ENCODE peak calls at places on chromosomes 13 and 19, in eight cellular contexts. A is fibroblast of lung, T is fibroblast of mammary gland, J is AG04450, R is body of pancreas, Q is dorsolateral prefrontal cortex, O is tibial artery, P is cardiac fibroblast. C is an unnamed sample.

GRCh38 chr13:65971541-65971940 is 1258.6 kb downstream of the PCDH9 start:
- DNase-seq in O (no peak), P (no peak), T (no peak), A (no peak), J (no peak), R (no peak), Q (peak), C (no peak)

GRCh38 chr13:87954116-87954515 is 282.9 kb downstream of the SLITRK5 start:
- DNase-seq in T (peak), O (no peak), J (no peak), Q (no peak), R (no peak), A (peak), P (peak), C (no peak)

GRCh38 chr13:76884571-76885202 is 1.5 kb downstream of the KCTD12 start:
- DNase-seq in T (peak), O (no peak), R (no peak), A (peak), Q (no peak), J (no peak), P (peak), C (no peak)

GRCh38 chr19:2014731-2015610 is 543 bp downstream of the BTBD2 start:
- DNase-seq in P (no peak), A (no peak), T (no peak), R (no peak), J (no peak), Q (no peak), O (peak), C (no peak)

GRCh38 chr13:23159205-23159586 is 21.6 kb upstream of the SGCG start:
- DNase-seq in J (no peak), P (peak), A (peak), O (no peak), T (peak), R (peak), Q (peak), C (no peak)

GRCh38 chr13:46134961-46135522 is 30.2 kb upstream of the CPB2 start:
- DNase-seq in Q (no peak), T (no peak), O (no peak), P (no peak), J (no peak), A (peak), R (peak), C (no peak)

GRCh38 chr13:97395437-97396136 is 38.4 kb upstream of the RAP2A start:
- DNase-seq in T (peak), Q (no peak), O (no peak), A (peak), J (no peak), R (no peak), P (peak), C (no peak)

GRCh38 chr19:57583521-57584416 is at the start of gene ZIK1:
- DNase-seq in P (peak), R (peak), A (peak), J (peak), Q (peak), T (peak), O (peak), C (no peak)

GRCh38 chr19:42370667-42371066 is 19.4 kb downstream of the CNFN start:
- DNase-seq in Q (no peak), P (no peak), A (peak), T (no peak), J (no peak), O (no peak), R (no peak), C (no peak)

GRCh38 chr19:42596391-42597071 is 1.8 kb upstream of the CEACAM8 start:
- DNase-seq in P (peak), J (no peak), Q (peak), O (no peak), R (peak), T (peak), A (no peak), C (no peak)

GRCh38 chr13:79404985-79405384 is 1.1 kb downstream of the RBM26 start:
- DNase-seq in J (no peak), T (peak), A (peak), Q (no peak), R (no peak), P (no peak), O (no peak), C (no peak)

GRCh38 chr19:56834564-56835375 is 5.8 kb downstream of the PEG3 start:
- DNase-seq in P (no peak), O (no peak), A (no peak), Q (no peak), J (no peak), T (peak), R (no peak), C (no peak)

GRCh38 chr13:99086869-99087129 is 108.9 kb upstream of the DOCK9 start:
- DNase-seq in R (no peak), O (peak), A (peak), J (no peak), T (peak), P (no peak), Q (no peak), C (no peak)

GRCh38 chr19:34328982-34329381 is 36.0 kb upstream of the GPI start:
- DNase-seq in J (no peak), O (no peak), P (no peak), R (peak), Q (no peak), A (no peak), T (no peak), C (no peak)

GRCh38 chr19:53088091-53088490 is 15.1 kb downstream of the ZNF160 start:
- DNase-seq in R (no peak), Q (no peak), A (no peak), J (no peak), P (no peak), O (no peak), T (no peak), C (no peak)

GRCh38 chr19:49423985-49424303 is 703 bp upstream of the PTH2 start:
- DNase-seq in T (no peak), P (no peak), R (no peak), J (no peak), O (no peak), Q (no peak), A (no peak), C (peak)

GRCh38 chr13:52158629-52159158 is 703 bp downstream of the NEK3 start:
- DNase-seq in R (peak), P (peak), J (no peak), O (peak), Q (no peak), T (peak), A (peak), C (no peak)

DNA sequence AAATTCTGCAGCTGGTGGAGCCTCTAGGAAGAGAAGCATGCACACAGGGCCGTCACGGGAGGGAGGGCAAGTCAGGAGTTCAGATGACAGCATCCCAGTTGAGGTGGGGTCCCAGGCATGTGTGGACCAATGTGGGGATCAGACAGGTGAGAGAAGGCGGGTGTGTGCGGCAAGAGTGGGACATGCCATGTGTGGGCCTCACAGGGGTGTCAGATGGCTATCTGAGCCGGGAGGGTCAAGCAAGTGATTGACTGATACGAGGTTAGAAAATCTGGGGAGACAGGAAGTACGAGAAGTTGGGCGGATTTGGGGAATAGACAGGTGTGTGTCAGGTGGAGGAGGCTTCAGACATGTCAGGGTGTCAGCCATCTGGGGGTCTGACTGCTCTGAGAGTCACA is 8.9 kb downstream of the RASGRP4 start:
- DNase-seq in A (no peak), O (no peak), J (no peak), T (no peak), R (no peak), P (no peak), Q (no peak), C (no peak)
- H3K4me3 ChIP-seq in A (no peak), O (no peak), J (no peak), T (no peak), R (no peak), P (no peak), Q (no peak), C (no peak)

DNA sequence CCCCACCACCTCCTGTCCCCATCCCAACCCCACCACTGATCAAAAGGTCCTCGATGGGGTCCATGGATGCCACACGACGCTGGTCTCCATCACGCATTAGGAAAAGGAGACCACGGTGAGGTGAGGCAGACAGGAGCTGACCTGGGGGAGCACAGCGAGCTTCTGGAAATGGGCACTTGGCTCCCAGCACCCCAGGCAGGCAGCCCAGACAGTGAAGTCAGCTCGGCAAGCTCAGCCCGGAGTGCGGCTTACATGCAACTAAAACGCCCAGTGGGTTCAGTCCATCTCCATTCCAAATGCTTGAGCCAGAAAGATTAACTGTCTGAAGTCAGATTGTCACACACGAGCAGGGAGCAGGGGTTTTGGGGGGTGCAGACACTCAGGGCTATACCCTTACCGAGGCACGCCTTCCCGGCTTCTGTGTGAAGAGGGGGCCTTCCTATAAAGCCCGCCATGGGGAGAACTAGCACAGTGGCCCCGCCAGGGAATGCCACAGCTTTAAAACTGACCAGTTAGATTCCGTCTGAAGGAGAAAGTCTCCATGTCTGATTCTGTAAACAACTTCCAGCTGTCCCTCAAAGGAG is 79.4 kb downstream of the SPACA7 start:
- DNase-seq in Q (no peak), R (no peak), J (no peak), P (no peak), T (no peak), O (no peak), A (no peak), C (no peak)
- H3K4me3 ChIP-seq in Q (no peak), R (no peak), J (no peak), P (no peak), T (no peak), O (no peak), A (no peak), C (no peak)

DNA sequence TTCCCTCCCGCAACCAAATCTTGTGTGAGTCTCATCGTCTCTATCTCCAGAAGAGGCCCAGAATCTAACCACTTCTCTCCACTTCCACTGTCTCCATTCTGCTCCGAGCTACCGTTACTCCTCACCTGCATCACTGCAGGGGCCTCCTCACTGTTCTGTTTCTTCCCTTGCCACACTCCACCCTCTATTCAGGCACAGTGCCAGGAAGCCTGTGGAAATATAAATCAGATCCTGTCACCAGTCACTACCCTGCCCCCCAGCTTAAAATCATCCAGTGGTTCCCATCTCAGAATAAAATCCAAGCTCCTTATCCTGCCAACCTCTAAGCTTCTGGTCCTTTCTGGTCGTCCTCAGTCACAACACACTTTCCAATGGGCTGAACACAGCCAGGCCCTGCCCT is 24.1 kb downstream of the ZNF175 start:
- DNase-seq in R (no peak), O (no peak), P (no peak), T (no peak), A (no peak), J (no peak), Q (no peak), C (no peak)
- H3K4me3 ChIP-seq in R (no peak), O (no peak), P (no peak), T (peak), A (no peak), J (peak), Q (peak), C (peak)

GRCh38 chr19:10006752-10007323 is 3.5 kb downstream of the COL5A3 start:
- DNase-seq in T (no peak), J (no peak), A (no peak), Q (no peak), R (no peak), O (no peak), P (no peak), C (no peak)

GRCh38 chr19:10006335-10006708 is 4.0 kb downstream of the COL5A3 start:
- DNase-seq in P (peak), J (no peak), R (peak), Q (no peak), T (peak), O (peak), A (peak), C (no peak)

GRCh38 chr19:10005632-10006334 is 4.5 kb downstream of the COL5A3 start:
- DNase-seq in J (no peak), O (no peak), P (no peak), A (no peak), Q (no peak), T (no peak), R (no peak), C (no peak)

GRCh38 chr19:10007811-10008211 is 2.5 kb downstream of the COL5A3 start:
- DNase-seq in R (peak), T (peak), J (no peak), A (peak), P (peak), O (no peak), Q (no peak), C (no peak)

DNA sequence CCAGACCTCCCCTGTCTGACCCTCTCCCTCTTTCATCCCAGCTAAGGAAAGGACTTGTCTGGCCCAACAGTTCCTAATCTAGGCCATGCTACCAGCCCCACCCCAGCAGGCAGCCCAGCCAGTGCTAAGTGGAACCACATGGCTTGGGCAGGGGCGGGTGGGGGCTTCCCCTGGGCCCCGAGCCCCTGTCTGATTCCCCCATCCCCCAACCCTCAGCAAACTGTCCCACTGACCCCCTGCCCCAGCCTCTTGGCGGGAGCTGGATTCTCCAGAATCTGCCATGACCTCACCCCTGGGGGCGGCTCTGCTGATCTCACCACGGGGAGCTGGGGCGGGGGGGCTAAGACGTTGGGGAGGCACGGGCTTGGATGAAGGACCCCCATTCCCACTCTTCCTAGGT is 2.9 kb downstream of the COL5A3 start:
- DNase-seq in J (no peak), A (peak), O (no peak), Q (no peak), P (no peak), R (peak), T (peak), C (no peak)
- H3K4me3 ChIP-seq in J (no peak), A (no peak), O (no peak), Q (no peak), P (no peak), R (no peak), T (no peak), C (no peak)

GRCh38 chr19:46622118-46622446 is 2.8 kb downstream of the PTGIR start:
- DNase-seq in O (no peak), P (no peak), J (no peak), A (no peak), R (no peak), T (no peak), Q (no peak), C (no peak)

GRCh38 chr19:46621191-46622117 is 3.4 kb downstream of the PTGIR start:
- DNase-seq in O (peak), Q (no peak), J (no peak), R (no peak), A (no peak), P (no peak), T (no peak), C (no peak)

GRCh38 chr19:46620267-46620666 is 4.6 kb downstream of the PTGIR start:
- DNase-seq in R (no peak), P (no peak), A (no peak), J (no peak), O (no peak), Q (no peak), T (no peak), C (no peak)

GRCh38 chr19:46618670-46619231 is 6.1 kb downstream of the PTGIR start:
- DNase-seq in T (peak), O (no peak), A (no peak), J (no peak), P (peak), R (peak), Q (no peak), C (no peak)

DNA sequence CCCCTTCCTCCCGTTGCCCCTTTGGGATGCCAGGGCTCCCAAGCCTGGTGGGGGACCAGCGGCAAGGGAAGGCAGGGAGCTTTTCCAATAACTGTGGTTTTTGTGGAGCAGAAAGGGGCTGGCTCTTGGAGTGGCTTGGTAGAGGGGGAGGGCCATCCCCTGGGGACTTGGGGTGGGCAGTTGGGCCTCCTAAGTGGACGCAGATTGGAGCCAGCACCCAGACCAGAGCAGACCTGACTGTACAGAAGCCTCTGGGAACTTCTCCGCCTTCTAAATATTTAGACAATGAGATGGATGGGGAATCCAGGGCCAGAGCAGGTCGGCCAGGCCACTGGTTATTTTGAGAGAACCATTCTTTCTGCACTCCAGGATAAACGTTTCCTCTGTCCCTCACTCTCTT is 4.2 kb downstream of the PTGIR start:
- DNase-seq in A (peak), R (no peak), P (peak), T (peak), Q (no peak), J (no peak), O (peak), C (no peak)
- H3K4me3 ChIP-seq in A (peak), R (no peak), P (no peak), T (no peak), Q (no peak), J (peak), O (peak), C (no peak)

GRCh38 chr13:40983725-40984669 is 35.1 kb downstream of the ELF1 start:
- DNase-seq in Q (no peak), O (no peak), J (no peak), P (no peak), R (no peak), A (no peak), T (no peak), C (no peak)
- H3K4me3 ChIP-seq in Q (no peak), O (peak), J (no peak), P (no peak), R (no peak), A (no peak), T (no peak), C (peak)

C was measured in Jurkat, Clone E6-1.